ENCODE peak calls at places on chromosomes 2 and 18, in four cellular contexts. One of them, this sample, is unnamed.

GRCh38 chr18:28494151-28494550 is 317.2 kb upstream of the CDH2 start:
- DNase-seq in mesenchymal stem cell: peak
- DNase-seq in H1: no peak
- DNase-seq in neuronal stem cell: no peak
- DNase-seq in this sample: no peak

GRCh38 chr2:218727502-218728165 is 17.0 kb downstream of the TTLL4 start:
- DNase-seq in neuronal stem cell: no peak
- DNase-seq in H1: no peak
- DNase-seq in mesenchymal stem cell: peak
- DNase-seq in this sample: no peak

GRCh38 chr2:74835831-74836674 is 2.1 kb downstream of the HK2 start:
- DNase-seq in H1: no peak
- DNase-seq in mesenchymal stem cell: peak
- DNase-seq in neuronal stem cell: peak
- DNase-seq in this sample: peak

GRCh38 chr2:6917761-6918421 is 679 bp downstream of the RNF144A start:
- DNase-seq in neuronal stem cell: peak
- DNase-seq in H1: peak
- DNase-seq in mesenchymal stem cell: peak
- DNase-seq in this sample: peak

GRCh38 chr2:209495855-209496585 is 72.2 kb downstream of the MAP2 start:
- DNase-seq in neuronal stem cell: no peak
- DNase-seq in H1: no peak
- DNase-seq in mesenchymal stem cell: peak
- DNase-seq in this sample: no peak

GRCh38 chr2:23850564-23851256 is 76.2 kb downstream of the ATAD2B start:
- DNase-seq in neuronal stem cell: no peak
- DNase-seq in mesenchymal stem cell: no peak
- DNase-seq in H1: no peak
- DNase-seq in this sample: no peak

GRCh38 chr18:49619792-49620191 is 57.9 kb downstream of the LIPG start:
- DNase-seq in H1: no peak
- DNase-seq in neuronal stem cell: no peak
- DNase-seq in mesenchymal stem cell: no peak
- DNase-seq in this sample: no peak

GRCh38 chr2:200810252-200810650 is 1.5 kb upstream of the BZW1 start:
- DNase-seq in mesenchymal stem cell: peak
- DNase-seq in H1: no peak
- DNase-seq in neuronal stem cell: no peak
- DNase-seq in this sample: no peak

GRCh38 chr2:62383843-62384242 is 122.2 kb downstream of the TMEM17 start:
- DNase-seq in neuronal stem cell: no peak
- DNase-seq in mesenchymal stem cell: no peak
- DNase-seq in H1: no peak
- DNase-seq in this sample: no peak

GRCh38 chr2:206211657-206212255 is 52.1 kb downstream of the EEF1B2 start:
- DNase-seq in H1: no peak
- DNase-seq in mesenchymal stem cell: peak
- DNase-seq in neuronal stem cell: no peak
- DNase-seq in this sample: no peak

GRCh38 chr2:108565778-108566375 is 31.6 kb downstream of the LIMS1 start:
- DNase-seq in neuronal stem cell: no peak
- DNase-seq in H1: no peak
- DNase-seq in mesenchymal stem cell: no peak
- DNase-seq in this sample: no peak

GRCh38 chr18:37294951-37295350 is 270.6 kb downstream of the CELF4 start:
- DNase-seq in neuronal stem cell: peak
- DNase-seq in mesenchymal stem cell: peak
- DNase-seq in H1: peak
- DNase-seq in this sample: peak

GRCh38 chr18:31942999-31943894 is at the start of gene TRAPPC8:
- DNase-seq in mesenchymal stem cell: peak
- DNase-seq in neuronal stem cell: peak
- DNase-seq in H1: peak
- DNase-seq in this sample: peak

GRCh38 chr2:61967262-61967661 is 61.8 kb downstream of the COMMD1 start:
- DNase-seq in neuronal stem cell: no peak
- DNase-seq in H1: no peak
- DNase-seq in mesenchymal stem cell: peak
- DNase-seq in this sample: no peak

GRCh38 chr2:235462415-235462790 is 31.4 kb upstream of the AGAP1 start:
- DNase-seq in H1: no peak
- DNase-seq in neuronal stem cell: no peak
- DNase-seq in mesenchymal stem cell: no peak
- DNase-seq in this sample: no peak

GRCh38 chr2:188042412-188042811 is 249.3 kb upstream of the GULP1 start:
- DNase-seq in mesenchymal stem cell: peak
- DNase-seq in H1: no peak
- DNase-seq in neuronal stem cell: no peak
- DNase-seq in this sample: no peak

GRCh38 chr18:65975536-65975935 is 224.7 kb downstream of the CDH7 start:
- DNase-seq in mesenchymal stem cell: no peak
- DNase-seq in H1: no peak
- DNase-seq in neuronal stem cell: no peak
- DNase-seq in this sample: no peak

GRCh38 chr2:26273501-26273900 is 28.8 kb downstream of the HADHB start:
- DNase-seq in mesenchymal stem cell: peak
- DNase-seq in neuronal stem cell: no peak
- DNase-seq in H1: no peak
- DNase-seq in this sample: no peak

GRCh38 chr2:176136375-176137248 is 7.1 kb downstream of the HOXD8 start:
- DNase-seq in H1: peak
- DNase-seq in neuronal stem cell: no peak
- DNase-seq in mesenchymal stem cell: peak
- DNase-seq in this sample: peak

GRCh38 chr2:159546039-159546438 is 70.3 kb downstream of the BAZ2B start:
- DNase-seq in mesenchymal stem cell: no peak
- DNase-seq in H1: no peak
- DNase-seq in neuronal stem cell: no peak
- DNase-seq in this sample: no peak

GRCh38 chr2:159547031-159547430 is 69.3 kb downstream of the BAZ2B start:
- DNase-seq in neuronal stem cell: no peak
- DNase-seq in H1: no peak
- DNase-seq in mesenchymal stem cell: no peak
- DNase-seq in this sample: no peak

GRCh38 chr2:159545080-159545479 is 71.3 kb downstream of the BAZ2B start:
- DNase-seq in mesenchymal stem cell: no peak
- DNase-seq in H1: no peak
- DNase-seq in neuronal stem cell: no peak
- DNase-seq in this sample: no peak

GRCh38 chr2:159551811-159552210 is 64.5 kb downstream of the BAZ2B start:
- DNase-seq in mesenchymal stem cell: no peak
- DNase-seq in H1: no peak
- DNase-seq in neuronal stem cell: no peak
- DNase-seq in this sample: no peak

DNA sequence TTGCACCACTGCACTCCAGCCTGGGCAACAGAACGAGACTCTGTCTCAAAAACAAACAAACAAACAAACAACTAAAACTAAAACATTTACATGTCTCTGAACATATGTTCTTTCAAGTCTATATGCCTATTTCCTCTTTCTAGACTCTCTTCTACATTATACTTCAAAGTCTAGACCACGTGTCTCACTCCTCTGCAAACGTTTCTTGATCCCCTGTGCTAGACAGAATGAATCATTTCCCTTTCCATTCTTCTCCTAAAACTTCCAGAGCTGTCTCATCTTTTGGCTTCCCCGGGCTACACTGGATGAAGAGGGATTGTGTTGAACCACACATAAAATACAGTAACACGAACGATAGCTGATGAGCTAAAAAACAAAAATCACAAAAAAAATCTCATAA is 67.1 kb downstream of the BAZ2B start:
- DNase-seq in neuronal stem cell: no peak
- DNase-seq in mesenchymal stem cell: peak
- DNase-seq in H1: no peak
- DNase-seq in this sample: no peak
- H2BK15ac ChIP-seq in neuronal stem cell: no peak
- H2BK15ac ChIP-seq in mesenchymal stem cell: no peak
- H2BK15ac ChIP-seq in H1: no peak
- H2BK15ac ChIP-seq in this sample: no peak

DNA sequence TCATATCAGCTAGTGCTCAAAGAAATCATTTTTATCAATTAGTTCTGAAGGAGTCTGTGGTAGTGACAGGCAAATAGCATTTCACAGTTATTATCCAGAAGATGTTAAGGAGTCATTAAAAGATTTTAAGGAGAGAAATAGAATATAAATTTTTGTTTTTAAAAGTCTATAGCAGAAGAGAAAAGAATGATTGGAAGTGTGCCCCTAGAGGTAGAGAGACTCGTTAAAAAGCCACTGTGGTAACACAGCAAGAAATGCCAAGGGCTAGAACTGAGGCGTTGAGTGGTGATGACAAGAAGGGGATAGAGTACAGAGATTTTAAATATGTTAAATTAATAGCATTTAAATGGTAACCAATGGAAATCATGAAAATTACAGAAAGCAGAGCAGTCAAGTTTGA is 78.3 kb downstream of the VWC2L start:
- DNase-seq in mesenchymal stem cell: no peak
- DNase-seq in H1: no peak
- DNase-seq in neuronal stem cell: no peak
- DNase-seq in this sample: no peak
- H3K23ac ChIP-seq in mesenchymal stem cell: no peak
- H3K23ac ChIP-seq in H1: no peak
- H3K23ac ChIP-seq in neuronal stem cell: no peak
- H3K23ac ChIP-seq in this sample: no peak

DNA sequence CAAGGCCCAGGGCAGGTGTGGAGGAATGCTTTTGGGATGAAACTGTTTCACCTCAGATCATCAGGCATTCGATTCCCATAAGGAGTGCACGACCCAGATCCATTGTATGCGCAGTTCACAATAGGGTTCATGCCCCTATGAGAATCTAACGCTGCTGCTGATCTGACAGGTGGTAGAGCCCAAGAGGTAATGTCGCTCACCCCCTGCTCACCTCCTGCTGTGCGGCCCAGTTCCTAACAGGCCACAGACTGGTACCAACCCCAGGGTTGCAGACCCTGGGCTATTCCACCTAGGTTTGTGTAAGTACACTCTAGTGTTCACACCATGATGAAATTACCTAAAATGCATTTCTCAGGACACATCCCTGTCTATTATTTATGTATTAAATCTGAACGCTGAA is 72.5 kb downstream of the COPS8 start:
- DNase-seq in neuronal stem cell: no peak
- DNase-seq in mesenchymal stem cell: no peak
- DNase-seq in H1: no peak
- DNase-seq in this sample: no peak
- H2BK12ac ChIP-seq in neuronal stem cell: no peak
- H2BK12ac ChIP-seq in mesenchymal stem cell: peak
- H2BK12ac ChIP-seq in H1: no peak
- H2BK12ac ChIP-seq in this sample: no peak

GRCh38 chr2:111537078-111537620 is 346.8 kb downstream of the ANAPC1 start:
- DNase-seq in neuronal stem cell: no peak
- DNase-seq in mesenchymal stem cell: no peak
- DNase-seq in H1: no peak
- DNase-seq in this sample: no peak
- H2BK15ac ChIP-seq in neuronal stem cell: no peak
- H2BK15ac ChIP-seq in mesenchymal stem cell: no peak
- H2BK15ac ChIP-seq in H1: no peak
- H2BK15ac ChIP-seq in this sample: no peak

This sample was measured in H9.